ENCODE peak calls at places on chromosomes 7 and 10, in eight cellular contexts. C, M, D, W, R, E, H and Z are unnamed samples.

GRCh38 chr10:71737356-71738172 is 18.0 kb upstream of the C10orf105 start:
- DNase-seq in H (no peak), W (no peak), D (peak; percentile 38), R (no peak), C (no peak), E (no peak), M (no peak), Z (no peak)

GRCh38 chr10:20616918-20617801 is 280.0 kb downstream of the NEBL start:
- DNase-seq in M (no peak), R (no peak), E (no peak), C (no peak), H (no peak), W (no peak), D (no peak), Z (no peak)

GRCh38 chr10:76560338-76560737 is 1077.3 kb downstream of the KCNMA1 start:
- DNase-seq in R (no peak), W (no peak), C (no peak), H (no peak), D (no peak), M (no peak), E (no peak), Z (no peak)

GRCh38 chr10:89745903-89746302 is 44.5 kb downstream of the KIF20B start:
- DNase-seq in E (no peak), M (no peak), C (no peak), R (no peak), D (no peak), H (no peak), W (no peak), Z (no peak)

GRCh38 chr10:11611248-11612003 is at the start of gene USP6NL:
- DNase-seq in R (peak; percentile 77), W (peak; percentile 42), D (peak; percentile 89), E (peak; percentile 85), H (peak; percentile 68), M (peak; percentile 78), C (peak; percentile 89), Z (peak; percentile 85)

GRCh38 chr10:59234814-59235429 is 58.5 kb downstream of the PHYHIPL start:
- DNase-seq in H (peak; percentile 6), D (peak; percentile 72), E (no peak), R (peak; percentile 20), C (no peak), M (no peak), W (no peak), Z (no peak)

GRCh38 chr10:78575400-78575799 is 493.4 kb upstream of the ZMIZ1 start:
- DNase-seq in C (no peak), W (no peak), M (no peak), R (no peak), E (no peak), H (no peak), D (no peak), Z (no peak)

GRCh38 chr7:101684980-101685323 is 55.9 kb upstream of the MYL10 start:
- DNase-seq in C (no peak), W (no peak), E (no peak), D (no peak), H (no peak), M (no peak), R (no peak), Z (no peak)

GRCh38 chr10:23281044-23281433 is 63.6 kb downstream of the C10orf67 start:
- DNase-seq in H (no peak), M (no peak), D (no peak), C (no peak), E (no peak), W (no peak), R (no peak), Z (no peak)

GRCh38 chr10:31896972-31897384 is 31.7 kb downstream of the ARHGAP12 start:
- DNase-seq in H (no peak), D (peak; percentile 77), E (no peak), C (no peak), W (no peak), R (no peak), M (no peak), Z (no peak)

GRCh38 chr10:130300608-130301025 is 164.4 kb downstream of the GLRX3 start:
- DNase-seq in E (no peak), H (no peak), C (no peak), R (no peak), W (no peak), M (peak; percentile 33), D (no peak), Z (no peak)

GRCh38 chr10:21372651-21373410 is 152.7 kb downstream of the SKIDA1 start:
- DNase-seq in M (no peak), C (no peak), H (peak; percentile 15), R (no peak), W (no peak), D (peak; percentile 93), E (no peak), Z (peak; percentile 44)

GRCh38 chr10:89846786-89847185 is 145.4 kb downstream of the KIF20B start:
- DNase-seq in W (no peak), E (no peak), D (no peak), C (no peak), R (no peak), H (no peak), M (no peak), Z (no peak)

GRCh38 chr10:113965077-113965476 is 78.6 kb upstream of the ADRB1 start:
- DNase-seq in H (no peak), D (no peak), R (no peak), M (no peak), C (no peak), E (no peak), W (no peak), Z (no peak)

GRCh38 chr7:110809832-110810231 is 281.1 kb upstream of the LRRN3 start:
- DNase-seq in D (no peak), C (no peak), M (no peak), R (no peak), W (no peak), E (no peak), H (no peak), Z (no peak)

GRCh38 chr10:80104066-80104926 is 25.8 kb downstream of the TMEM254 start:
- DNase-seq in M (no peak), R (no peak), W (peak; percentile 22), D (peak; percentile 94), E (no peak), C (no peak), H (no peak), Z (no peak)

GRCh38 chr10:98415710-98416077 is 712 bp upstream of the PYROXD2 start:
- DNase-seq in M (no peak), W (no peak), H (no peak), R (no peak), C (no peak), D (no peak), E (no peak), Z (no peak)

GRCh38 chr10:61859786-61860185 is 41.7 kb upstream of the ARID5B start:
- DNase-seq in R (no peak), E (no peak), M (no peak), H (no peak), D (no peak), W (no peak), C (no peak), Z (no peak)

GRCh38 chr10:43220971-43221418 is 45.9 kb downstream of the RASGEF1A start:
- DNase-seq in D (no peak), E (peak; percentile 10), H (no peak), M (no peak), C (no peak), R (no peak), W (no peak), Z (no peak)

GRCh38 chr7:4080954-4081353 is 601.1 kb upstream of the FOXK1 start:
- DNase-seq in W (no peak), R (no peak), E (no peak), H (no peak), C (no peak), M (no peak), D (no peak), Z (no peak)

GRCh38 chr10:50398383-50398782 is 147.1 kb upstream of the ASAH2 start:
- DNase-seq in D (no peak), C (no peak), E (no peak), R (no peak), M (no peak), W (no peak), H (no peak), Z (no peak)

GRCh38 chr7:158782638-158783490 is 46.4 kb downstream of the ESYT2 start:
- DNase-seq in D (peak; percentile 85), H (no peak), E (no peak), W (no peak), R (no peak), M (no peak), C (no peak), Z (no peak)

GRCh38 chr10:847868-848267 is 83.6 kb downstream of the LARP4B start:
- DNase-seq in R (no peak), C (no peak), M (no peak), E (no peak), W (no peak), H (no peak), D (no peak), Z (no peak)

GRCh38 chr7:102439963-102440795 is 6.8 kb downstream of the ORAI2 start:
- DNase-seq in D (peak; percentile 78), M (no peak), R (no peak), H (no peak), E (no peak), W (no peak), C (no peak), Z (no peak)

GRCh38 chr10:69567920-69568319 is 5.3 kb downstream of the NEUROG3 start:
- DNase-seq in W (no peak), H (no peak), D (peak; percentile 74), E (no peak), M (no peak), R (peak; percentile 77), C (no peak), Z (peak; percentile 45)

GRCh38 chr10:123891147-123892011 is at the start of gene CPXM2:
- DNase-seq in D (peak; percentile 58), H (no peak), C (no peak), E (no peak), R (no peak), M (no peak), W (no peak), Z (no peak)

GRCh38 chr7:15780271-15780670 is 93.8 kb upstream of the MEOX2 start:
- DNase-seq in D (peak; percentile 53), M (no peak), C (no peak), W (no peak), H (no peak), R (no peak), E (no peak), Z (no peak)

GRCh38 chr10:79392506-79393176 is 45.4 kb downstream of the PPIF start:
- DNase-seq in W (peak; percentile 5), M (no peak), C (no peak), R (no peak), D (no peak), H (no peak), E (no peak), Z (no peak)

GRCh38 chr10:79583488-79584024 is 23.3 kb upstream of the SFTPA2 start:
- DNase-seq in C (no peak), W (no peak), H (no peak), E (no peak), M (no peak), R (no peak), D (no peak), Z (no peak)

GRCh38 chr10:98430427-98430826 is 15.4 kb upstream of the PYROXD2 start:
- DNase-seq in W (no peak), M (no peak), R (no peak), E (no peak), D (no peak), C (no peak), H (no peak), Z (no peak)

GRCh38 chr7:22564511-22565045 is 64.6 kb upstream of the STEAP1B start:
- DNase-seq in D (peak; percentile 88), E (no peak), C (no peak), R (no peak), M (no peak), W (no peak), H (no peak), Z (no peak)

GRCh38 chr10:67853512-67853911 is 15.5 kb upstream of the DNAJC12 start:
- DNase-seq in C (no peak), M (no peak), H (no peak), E (no peak), D (no peak), R (no peak), W (no peak), Z (no peak)

GRCh38 chr7:106139253-106140251 is 27.4 kb upstream of the SYPL1 start:
- DNase-seq in E (no peak), W (no peak), H (no peak), D (peak; percentile 79), R (no peak), M (no peak), C (no peak), Z (no peak)